ENCODE peak calls at places on chromosomes 16 and 17, in ten cellular contexts. N, Y, O, A, H, Q, U, S, B and Z are unnamed samples.

GRCh38 chr16:74899786-74900185 is 85.1 kb downstream of the WDR59 start:
- DNase-seq in S (no peak), U (no peak), A (no peak), H (no peak), Y (no peak), O (no peak), B (no peak), N (no peak), Q (no peak), Z (no peak)

GRCh38 chr17:43316522-43317142 is 82.2 kb upstream of the ARL4D start:
- DNase-seq in S (peak), A (peak), O (peak), B (no peak), Q (no peak), U (peak), N (no peak), Y (no peak), H (peak), Z (peak)

GRCh38 chr16:56946767-56947603 is 14.8 kb upstream of the CETP start:
- DNase-seq in U (no peak), B (no peak), N (no peak), O (no peak), H (no peak), Q (no peak), A (no peak), S (no peak), Y (no peak), Z (no peak)

GRCh38 chr16:21156767-21157467 is 1.6 kb upstream of the LDAF1 start:
- DNase-seq in N (peak), Y (peak), U (peak), H (peak), A (peak), S (peak), O (peak), Q (peak), B (peak), Z (peak)

GRCh38 chr16:17590711-17591654 is 120.2 kb upstream of the XYLT1 start:
- DNase-seq in U (no peak), A (no peak), Q (no peak), O (no peak), N (no peak), Y (no peak), B (no peak), S (peak), H (no peak), Z (no peak)

GRCh38 chr17:50028207-50029120 is 27.4 kb upstream of the ITGA3 start:
- DNase-seq in O (no peak), A (peak), S (no peak), B (no peak), Y (no peak), U (no peak), N (no peak), H (peak), Q (peak), Z (no peak)

GRCh38 chr17:57584050-57584551 is 161.0 kb downstream of the CCDC182 start:
- DNase-seq in H (no peak), N (no peak), B (no peak), O (no peak), S (no peak), U (no peak), A (peak), Y (no peak), Q (peak), Z (peak)

GRCh38 chr16:2061023-2061422 is 13.2 kb downstream of the TSC2 start:
- DNase-seq in Y (no peak), Q (no peak), U (no peak), O (no peak), A (no peak), B (no peak), N (no peak), H (no peak), S (no peak), Z (no peak)

GRCh38 chr16:35188288-35189155 is 1729.1 kb downstream of the TP53TG3F start:
- DNase-seq in O (peak), H (no peak), B (peak), Q (no peak), N (no peak), U (peak), S (no peak), Y (no peak), A (no peak), Z (peak)

GRCh38 chr17:164536-165235 is 16.8 kb downstream of the DOC2B start:
- DNase-seq in Q (peak), B (peak), A (peak), H (peak), O (peak), N (peak), S (peak), Y (no peak), U (peak), Z (peak)
- H2AFZ ChIP-seq in Q (no peak), B (no peak), A (no peak), H (no peak), O (no peak), N (peak), S (no peak), Y (no peak), U (no peak), Z (no peak)

GRCh38 chr16:10780628-10781027 is 37.0 kb downstream of the NUBP1 start:
- DNase-seq in Y (no peak), O (no peak), S (no peak), N (no peak), A (no peak), B (no peak), H (no peak), U (no peak), Q (no peak), Z (no peak)

GRCh38 chr16:10777356-10777755 is 33.7 kb downstream of the NUBP1 start:
- DNase-seq in Q (no peak), B (no peak), N (no peak), U (peak), S (no peak), Y (no peak), H (no peak), A (no peak), O (no peak), Z (no peak)

GRCh38 chr16:10770907-10771306 is 27.3 kb downstream of the NUBP1 start:
- DNase-seq in N (no peak), A (no peak), O (no peak), H (no peak), Q (peak), U (no peak), S (no peak), Y (no peak), B (no peak), Z (no peak)

DNA sequence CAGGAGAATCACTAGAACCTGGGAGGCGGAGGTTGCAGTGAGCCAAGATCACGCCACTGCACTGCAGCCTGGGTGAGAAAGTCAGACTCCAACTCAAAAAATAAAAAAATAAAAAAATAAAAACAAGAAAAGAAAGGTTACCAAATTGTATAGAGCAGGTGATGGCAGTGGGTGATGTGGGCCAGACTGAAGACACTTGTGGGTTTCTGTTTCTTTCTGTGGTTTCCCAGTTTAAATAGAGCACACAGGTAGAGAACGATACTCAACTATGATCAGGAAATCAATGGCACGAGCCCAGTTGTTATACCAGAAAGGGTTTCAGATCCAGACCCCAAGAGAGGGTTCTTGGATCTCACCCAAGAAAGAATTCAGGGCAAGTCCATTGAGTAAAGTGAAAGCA is 32.6 kb downstream of the NUBP1 start:
- DNase-seq in Y (no peak), H (no peak), Q (no peak), S (no peak), B (no peak), U (no peak), N (no peak), A (no peak), O (no peak), Z (no peak)
- H2AFZ ChIP-seq in Y (no peak), H (no peak), Q (no peak), S (no peak), B (no peak), U (no peak), N (no peak), A (no peak), O (no peak), Z (no peak)

GRCh38 chr16:73672135-73672534 is 624.2 kb upstream of the ZFHX3 start:
- DNase-seq in A (no peak), Y (no peak), S (no peak), U (no peak), O (no peak), B (no peak), H (no peak), N (no peak), Q (no peak), Z (no peak)
- H2AFZ ChIP-seq in A (no peak), Y (no peak), S (no peak), U (no peak), O (no peak), B (no peak), H (no peak), N (no peak), Q (no peak), Z (no peak)

DNA sequence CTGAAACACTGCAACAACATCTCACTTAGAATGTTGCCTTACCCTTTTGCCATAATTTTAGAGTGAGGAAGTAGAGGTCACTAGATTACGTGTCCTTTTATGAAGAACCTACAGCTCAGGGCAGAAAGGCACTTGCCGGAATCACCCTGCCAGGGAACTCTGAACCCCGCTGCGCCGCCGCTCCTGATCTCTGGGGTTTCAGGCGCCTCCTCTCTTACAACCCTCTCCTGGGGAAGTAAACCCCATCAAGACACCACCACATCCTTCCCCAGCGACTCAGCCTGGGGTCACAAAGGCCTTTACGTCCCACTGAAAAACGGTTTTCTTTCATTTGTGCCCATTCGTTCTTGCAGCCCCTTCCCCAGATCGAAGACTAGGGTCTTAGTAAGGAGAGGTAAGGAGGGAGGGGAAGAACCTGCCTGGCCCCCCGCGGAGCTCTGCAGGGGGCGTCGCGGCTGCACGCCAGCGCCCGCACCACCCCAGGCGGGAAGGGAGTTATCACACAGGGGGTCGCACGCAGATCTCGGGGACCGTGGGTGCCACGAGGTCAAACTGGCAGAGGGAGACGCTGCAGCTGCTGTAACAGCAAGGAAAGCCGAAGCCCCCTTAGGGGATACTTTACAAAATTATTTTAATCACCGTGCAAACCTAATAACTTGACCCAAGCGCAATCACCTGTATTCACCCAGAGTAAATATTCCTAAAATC is 1.0 kb upstream of the HLF start:
- DNase-seq in S (no peak), A (no peak), N (no peak), U (no peak), H (no peak), Q (no peak), Y (no peak), B (no peak), O (no peak), Z (no peak)
- H2AFZ ChIP-seq in S (no peak), A (no peak), N (peak), U (no peak), H (no peak), Q (no peak), Y (no peak), B (no peak), O (no peak), Z (no peak)

DNA sequence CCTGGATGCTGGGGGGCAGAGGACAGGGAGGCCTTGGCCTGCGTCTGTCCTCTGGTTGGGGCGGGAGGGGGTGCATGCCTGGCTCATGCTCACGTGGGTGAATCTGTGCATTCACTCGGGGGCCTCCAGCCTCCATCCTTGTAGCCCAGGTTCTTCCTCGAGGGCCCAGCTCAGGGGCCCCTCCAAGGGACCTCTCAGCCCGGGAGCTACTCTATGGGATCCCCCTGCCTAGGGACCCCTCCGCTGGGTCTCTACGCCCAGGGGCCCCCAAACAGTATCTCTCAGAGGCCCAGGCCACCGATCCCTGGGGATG is 19.7 kb upstream of the C1QL1 start:
- DNase-seq in B (no peak), O (no peak), Y (no peak), A (no peak), S (no peak), U (no peak), Q (no peak), H (no peak), N (no peak), Z (no peak)
- H2AFZ ChIP-seq in B (no peak), O (no peak), Y (no peak), A (no peak), S (peak), U (no peak), Q (no peak), H (no peak), N (peak), Z (no peak)

GRCh38 chr17:44981221-44981968 is 13.3 kb upstream of the C1QL1 start:
- DNase-seq in Y (no peak), U (no peak), N (no peak), A (no peak), H (peak), O (no peak), S (no peak), Q (peak), B (peak), Z (no peak)
- H2AFZ ChIP-seq in Y (no peak), U (no peak), N (no peak), A (no peak), H (no peak), O (no peak), S (no peak), Q (no peak), B (no peak), Z (peak)